ENCODE peak calls at places on chromosomes 13 and 19, in seven cellular contexts. T is CD8-positive, alpha-beta T cell; X is activated T-cell treated with anti-CD3 and anti-CD28 coated beads for 1 hour; G is stromal cell of bone marrow; J is DMS79; Y is amygdala; H is stimulated activated CD4-positive, alpha-beta T cell treated with anti-CD3 and anti-CD28 coated beads, TNF-alpha, amount 100 ng/mL, for 4 hours. W is an unnamed sample.

GRCh38 chr19:15280915-15281683 is 48.9 kb upstream of the EPHX3 start:
- DNase-seq in T (no peak), J (peak), G (peak), Y (peak), H (no peak), X (no peak), W (no peak)

GRCh38 chr19:33676999-33677665 is 55.4 kb downstream of the CHST8 start:
- DNase-seq in H (no peak), J (no peak), X (no peak), T (no peak), G (no peak), Y (no peak), W (no peak)

GRCh38 chr19:3366761-3367571 is 583 bp downstream of the NFIC start:
- DNase-seq in T (no peak), G (no peak), H (no peak), X (no peak), Y (no peak), J (peak), W (no peak)

GRCh38 chr19:29674374-29675119 is 9.3 kb downstream of the PLEKHF1 start:
- DNase-seq in T (no peak), J (no peak), G (no peak), X (no peak), Y (no peak), H (no peak), W (no peak)

GRCh38 chr19:1608414-1609391 is 3.4 kb upstream of the UQCR11 start:
- DNase-seq in G (no peak), H (no peak), T (peak), Y (no peak), J (no peak), X (no peak), W (no peak)

GRCh38 chr19:15303105-15303780 is 29.1 kb downstream of the BRD4 start:
- DNase-seq in X (no peak), T (no peak), J (no peak), H (no peak), G (no peak), Y (no peak), W (no peak)

GRCh38 chr13:34357435-34358232 is 539.7 kb downstream of the RFC3 start:
- DNase-seq in G (peak), T (no peak), H (no peak), J (no peak), X (no peak), Y (no peak), W (no peak)

GRCh38 chr19:19385131-19385899 is 20.2 kb upstream of the GATAD2A start:
- DNase-seq in J (peak), X (peak), Y (peak), G (peak), H (peak), T (peak), W (peak)

GRCh38 chr19:6227941-6228325 is 51.8 kb downstream of the MLLT1 start:
- DNase-seq in T (no peak), H (no peak), J (no peak), X (no peak), G (no peak), Y (no peak), W (no peak)

GRCh38 chr13:33744589-33745369 is 73.2 kb upstream of the RFC3 start:
- DNase-seq in X (no peak), J (peak), T (no peak), Y (no peak), G (no peak), H (no peak), W (no peak)

GRCh38 chr13:45122941-45123340 is 2.6 kb downstream of the GTF2F2 start:
- DNase-seq in H (no peak), X (no peak), T (no peak), G (no peak), J (no peak), Y (no peak), W (no peak)

GRCh38 chr19:51712461-51713081 is 11.2 kb downstream of the HAS1 start:
- DNase-seq in X (no peak), T (no peak), G (no peak), H (no peak), J (peak), Y (no peak), W (no peak)

GRCh38 chr13:46633416-46633815 is 80.4 kb downstream of the LRCH1 start:
- DNase-seq in X (no peak), Y (no peak), G (no peak), J (no peak), H (no peak), T (no peak), W (no peak)

GRCh38 chr19:53646144-53646543 is 14.3 kb downstream of the DPRX start:
- DNase-seq in T (no peak), X (no peak), J (no peak), G (no peak), H (no peak), Y (no peak), W (no peak)

GRCh38 chr13:41496420-41497234 is 39.3 kb downstream of the RGCC start:
- DNase-seq in X (no peak), Y (no peak), T (no peak), G (no peak), H (no peak), J (no peak), W (no peak)

GRCh38 chr13:30681489-30682242 is 53.7 kb upstream of the ALOX5AP start:
- DNase-seq in J (no peak), H (no peak), G (peak), X (no peak), T (no peak), Y (no peak), W (no peak)

GRCh38 chr19:10602330-10603083 is 15.4 kb upstream of the AP1M2 start:
- DNase-seq in H (peak), Y (peak), T (peak), J (peak), G (peak), X (peak), W (peak)

GRCh38 chr13:29361716-29362115 is 233.8 kb downstream of the SLC7A1 start:
- DNase-seq in H (no peak), Y (no peak), G (no peak), T (no peak), J (no peak), X (no peak), W (no peak)

GRCh38 chr13:43767351-43767901 is 19.3 kb downstream of the ENOX1 start:
- DNase-seq in H (no peak), X (no peak), T (no peak), Y (no peak), G (no peak), J (peak), W (no peak)

GRCh38 chr19:18322318-18322758 is 538 bp downstream of the LSM4 start:
- DNase-seq in J (peak), G (no peak), H (no peak), T (peak), X (no peak), Y (no peak), W (no peak)

GRCh38 chr13:97030705-97031452 is 36.6 kb upstream of the OXGR1 start:
- DNase-seq in Y (no peak), J (no peak), X (no peak), G (peak), H (no peak), T (no peak), W (no peak)

GRCh38 chr13:42836930-42837329 is 55.5 kb downstream of the FAM216B start:
- DNase-seq in Y (no peak), H (no peak), X (no peak), T (no peak), J (peak), G (peak), W (no peak)

GRCh38 chr13:41311607-41312500 is 787 bp downstream of the NAA16 start:
- DNase-seq in H (peak), T (peak), X (peak), J (no peak), G (no peak), Y (peak), W (peak)

GRCh38 chr13:21849323-21849722 is 178.4 kb downstream of the FGF9 start:
- DNase-seq in T (no peak), G (no peak), H (no peak), Y (no peak), X (no peak), J (no peak), W (no peak)

GRCh38 chr19:3062165-3063105 is at the start of gene TLE5:
- DNase-seq in Y (peak), T (peak), X (peak), J (no peak), H (peak), G (no peak), W (peak)

GRCh38 chr13:73103238-73103637 is 44.4 kb downstream of the KLF5 start:
- DNase-seq in X (no peak), H (no peak), J (no peak), T (no peak), G (no peak), Y (no peak), W (no peak)

GRCh38 chr19:3404324-3405260 is 38.2 kb downstream of the NFIC start:
- DNase-seq in Y (peak), X (no peak), T (no peak), H (no peak), J (no peak), G (peak), W (no peak)

GRCh38 chr13:32191452-32191998 is 123.6 kb downstream of the ZAR1L start:
- DNase-seq in T (no peak), X (no peak), H (no peak), G (no peak), Y (no peak), J (no peak), W (no peak)

GRCh38 chr19:12788682-12789097 is 2.6 kb upstream of the JUNB start:
- DNase-seq in H (no peak), X (no peak), Y (peak), J (peak), T (peak), G (no peak), W (peak)

GRCh38 chr19:24140099-24140498 is 53.1 kb downstream of the ZNF254 start:
- DNase-seq in Y (no peak), H (no peak), G (no peak), J (no peak), T (no peak), X (no peak), W (no peak)

GRCh38 chr13:50780201-50781015 is 63.1 kb downstream of the DLEU7 start:
- DNase-seq in G (no peak), T (no peak), H (no peak), Y (no peak), X (no peak), J (no peak), W (no peak)

GRCh38 chr13:34926513-34926912 is 15.6 kb upstream of the NBEA start:
- DNase-seq in G (peak), X (no peak), J (no peak), Y (no peak), T (no peak), H (no peak), W (no peak)

GRCh38 chr13:99075268-99076191 is 97.7 kb upstream of the DOCK9 start:
- DNase-seq in J (no peak), H (no peak), Y (no peak), X (no peak), G (no peak), T (no peak), W (no peak)

GRCh38 chr13:100773923-100774641 is 99.5 kb upstream of the TMTC4 start:
- DNase-seq in Y (no peak), G (no peak), X (no peak), J (no peak), H (no peak), T (no peak), W (no peak)

GRCh38 chr13:80742027-80742426 is 401.1 kb upstream of the SPRY2 start:
- DNase-seq in T (no peak), Y (no peak), J (no peak), G (no peak), H (no peak), X (no peak), W (no peak)

GRCh38 chr13:107585466-107585865 is 629.9 kb downstream of the LIG4 start:
- DNase-seq in X (no peak), G (no peak), H (no peak), T (no peak), J (no peak), Y (no peak), W (no peak)

GRCh38 chr13:39419068-39419467 is 183.9 kb downstream of the LHFPL6 start:
- DNase-seq in J (no peak), G (no peak), H (no peak), Y (no peak), T (no peak), X (no peak), W (no peak)

W was measured in activated T-helper 9 cell treated with anti-CD3 and anti-CD28 coated beads, Interleukin-2, amount 50 U/mL, for 16 hours.